ENCODE peak calls at places on chromosomes 1 and 21, in seven cellular contexts. F is NCI-H446; E is MM.1S; W is activated T-helper 1 cell treated with anti-CD3 and anti-CD28 coated beads, Interleukin-12 subunit alpha, Interleukin-12 subunit beta, Interleukin-2, Interleukin-4 antibody, amounts not matched to agents 30 ng/mL and 10 ng/mL and 1 ng/mL, durations not matched to agents 14 hours and 24 hours and 36 hours; X is OCI-LY7; O is trophoblast cell; M is fibroblast of gingiva. H is an unnamed sample.

GRCh38 chr1:36096500-36097412 is 8.1 kb downstream of the ADPRS start:
- DNase-seq in F (no peak), E (no peak), W (no peak), X (peak), O (no peak), M (no peak), H (peak)

GRCh38 chr1:108592030-108592759 is 32.3 kb downstream of the EEIG2 start:
- DNase-seq in F (no peak), E (no peak), W (no peak), X (peak), O (no peak), M (no peak), H (no peak)

GRCh38 chr21:45543710-45544448 is 1.6 kb upstream of the SLC19A1 start:
- DNase-seq in F (no peak), E (no peak), W (no peak), X (no peak), O (no peak), M (no peak), H (no peak)

GRCh38 chr1:64563958-64564565 is 94.1 kb downstream of the CACHD1 start:
- DNase-seq in F (no peak), E (no peak), W (no peak), X (no peak), O (no peak), M (no peak), H (no peak)

GRCh38 chr1:89660086-89660946 is 27.4 kb downstream of the LRRC8C start:
- DNase-seq in F (no peak), E (no peak), W (no peak), X (no peak), O (no peak), M (peak), H (no peak)

GRCh38 chr1:110091791-110092190 is 20.5 kb upstream of the UBL4B start:
- DNase-seq in F (no peak), E (no peak), W (no peak), X (no peak), O (no peak), M (no peak), H (no peak)

GRCh38 chr1:203425668-203425999 is 50.0 kb upstream of the PRELP start:
- DNase-seq in F (no peak), E (no peak), W (no peak), X (no peak), O (no peak), M (no peak), H (no peak)

GRCh38 chr1:66335125-66335524 is 198.8 kb upstream of the SGIP1 start:
- DNase-seq in F (no peak), E (no peak), W (no peak), X (no peak), O (no peak), M (no peak), H (no peak)

GRCh38 chr1:77830946-77831345 is 51.5 kb downstream of the MIGA1 start:
- DNase-seq in F (no peak), E (no peak), W (no peak), X (no peak), O (no peak), M (no peak), H (no peak)

GRCh38 chr21:29265690-29266479 is 32.8 kb upstream of the BACH1 start:
- DNase-seq in F (no peak), E (no peak), W (no peak), X (no peak), O (no peak), M (no peak), H (peak)

GRCh38 chr1:5651964-5652751 is 340.1 kb downstream of the NPHP4 start:
- DNase-seq in F (no peak), E (no peak), W (no peak), X (no peak), O (no peak), M (no peak), H (no peak)

GRCh38 chr1:21647431-21648373 is 21.5 kb downstream of the RAP1GAP start:
- DNase-seq in F (no peak), E (peak), W (no peak), X (peak), O (peak), M (peak), H (peak)

GRCh38 chr1:234478152-234478480 is 863 bp downstream of the TARBP1 start:
- DNase-seq in F (no peak), E (peak), W (peak), X (peak), O (peak), M (no peak), H (peak)

GRCh38 chr1:24609949-24610517 is 33.1 kb upstream of the SRRM1 start:
- DNase-seq in F (no peak), E (no peak), W (no peak), X (no peak), O (peak), M (no peak), H (no peak)

GRCh38 chr1:6688757-6689156 is 12.9 kb downstream of the DNAJC11 start:
- DNase-seq in F (no peak), E (no peak), W (no peak), X (no peak), O (no peak), M (no peak), H (no peak)

GRCh38 chr21:36059823-36060158 is 535 bp downstream of the SETD4 start:
- DNase-seq in F (no peak), E (no peak), W (no peak), X (no peak), O (peak), M (no peak), H (no peak)

GRCh38 chr1:60762176-60762575 is 320.2 kb upstream of the NFIA start:
- DNase-seq in F (no peak), E (no peak), W (no peak), X (no peak), O (no peak), M (peak), H (peak)

GRCh38 chr1:84089470-84090261 is 54.4 kb upstream of the PRKACB start:
- DNase-seq in F (no peak), E (no peak), W (no peak), X (no peak), O (no peak), M (peak), H (peak)

GRCh38 chr1:40381268-40382109 is 8.0 kb downstream of the SMAP2 start:
- DNase-seq in F (no peak), E (peak), W (no peak), X (peak), O (peak), M (no peak), H (no peak)

GRCh38 chr1:114490235-114490634 is 20.8 kb downstream of the TRIM33 start:
- DNase-seq in F (no peak), E (no peak), W (no peak), X (no peak), O (no peak), M (no peak), H (no peak)

GRCh38 chr1:117697220-117697781 is 91.5 kb downstream of the TENT5C start:
- DNase-seq in F (no peak), E (no peak), W (no peak), X (no peak), O (no peak), M (no peak), H (no peak)

GRCh38 chr1:48568501-48568900 is 96.5 kb upstream of the SPATA6 start:
- DNase-seq in F (no peak), E (no peak), W (no peak), X (no peak), O (no peak), M (no peak), H (no peak)

GRCh38 chr1:41830711-41831110 is 88.0 kb downstream of the HIVEP3 start:
- DNase-seq in F (no peak), E (no peak), W (no peak), X (no peak), O (peak), M (no peak), H (no peak)

GRCh38 chr21:43854773-43855633 is 10.0 kb upstream of the AGPAT3 start:
- DNase-seq in F (no peak), E (peak), W (peak), X (peak), O (no peak), M (no peak), H (no peak)